ENCODE peak calls at places on chromosomes 4 and X, in eight cellular contexts. G, N, F, A, U, M, L and P are unnamed samples.

GRCh38 chrX:4110964-4111363 is 397.5 kb upstream of the PRKX start:
- DNase-seq in N (no peak), A (no peak), L (no peak), U (no peak), M (no peak), G (no peak), F (no peak), P (no peak)

GRCh38 chr4:155738548-155738947 is 20.3 kb upstream of the GUCY1B1 start:
- DNase-seq in N (no peak), G (peak), F (no peak), M (no peak), A (no peak), U (no peak), L (no peak), P (peak)

GRCh38 chr4:53520114-53520513 is 71.2 kb downstream of the LNX1 start:
- DNase-seq in U (no peak), A (no peak), G (no peak), F (no peak), M (no peak), N (no peak), L (peak), P (no peak)

GRCh38 chr4:82756061-82756460 is 42.5 kb downstream of the SCD5 start:
- DNase-seq in A (no peak), G (no peak), U (no peak), L (no peak), F (no peak), M (no peak), N (no peak), P (no peak)

GRCh38 chr4:1767058-1767769 is 25.9 kb upstream of the FGFR3 start:
- DNase-seq in M (peak), A (no peak), F (no peak), G (peak), U (no peak), L (no peak), N (no peak), P (no peak)

GRCh38 chr4:89539797-89540711 is 232.5 kb upstream of the GPRIN3 start:
- DNase-seq in A (no peak), L (no peak), G (no peak), F (no peak), N (no peak), U (no peak), M (no peak), P (no peak)

GRCh38 chr4:8261851-8262535 is 7.6 kb upstream of the HTRA3 start:
- DNase-seq in F (no peak), M (no peak), N (no peak), G (no peak), L (no peak), A (no peak), U (no peak), P (no peak)

GRCh38 chrX:16603822-16604221 is 46.1 kb upstream of the S100G start:
- DNase-seq in N (no peak), F (no peak), L (no peak), G (no peak), A (no peak), M (no peak), U (no peak), P (no peak)

GRCh38 chr4:127601029-127601428 is 31.7 kb upstream of the INTU start:
- DNase-seq in M (no peak), N (no peak), A (no peak), G (peak), F (no peak), L (no peak), U (peak), P (peak)

GRCh38 chr4:1192091-1192492 is 19.7 kb upstream of the SPON2 start:
- DNase-seq in A (no peak), F (no peak), N (no peak), L (no peak), G (peak), U (no peak), M (peak), P (peak)

GRCh38 chrX:39953027-39953426 is 144.7 kb downstream of the BCOR start:
- DNase-seq in A (no peak), L (no peak), G (no peak), N (no peak), U (peak), F (no peak), M (no peak), P (no peak)

GRCh38 chr4:182478475-182478874 is 235.3 kb downstream of the TENM3 start:
- DNase-seq in A (no peak), U (peak), G (peak), M (peak), N (no peak), F (peak), L (no peak), P (peak)

GRCh38 chr4:7326693-7327340 is 107.9 kb downstream of the PSAPL1 start:
- DNase-seq in F (no peak), M (peak), N (no peak), U (no peak), A (no peak), L (no peak), G (no peak), P (no peak)

GRCh38 chr4:137541181-137541580 is 8.9 kb upstream of the PCDH18 start:
- DNase-seq in F (no peak), G (no peak), L (no peak), M (no peak), A (no peak), U (peak), N (no peak), P (no peak)

GRCh38 chrX:84340981-84341380 is 153.0 kb upstream of the RPS6KA6 start:
- DNase-seq in L (no peak), F (no peak), A (no peak), M (no peak), U (no peak), N (no peak), G (no peak), P (no peak)

GRCh38 chrX:119539872-119540271 is 25.3 kb downstream of the STEEP1 start:
- DNase-seq in A (no peak), N (no peak), L (no peak), F (no peak), M (no peak), U (no peak), G (no peak), P (no peak)

GRCh38 chr4:70676554-70677090 is 10.3 kb upstream of the JCHAIN start:
- DNase-seq in L (no peak), N (no peak), F (no peak), G (no peak), U (no peak), A (no peak), M (no peak), P (no peak)

GRCh38 chr4:5635826-5636196 is 72.5 kb downstream of the EVC2 start:
- DNase-seq in A (no peak), M (no peak), U (no peak), L (no peak), N (no peak), G (peak), F (no peak), P (no peak)

GRCh38 chrX:111645607-111646006 is 35.4 kb upstream of the ALG13 start:
- DNase-seq in A (no peak), L (no peak), U (no peak), N (no peak), F (no peak), G (no peak), M (no peak), P (no peak)

GRCh38 chr4:169040559-169041261 is 30.7 kb upstream of the CBR4 start:
- DNase-seq in A (no peak), U (no peak), M (no peak), L (no peak), G (no peak), F (no peak), N (no peak), P (no peak)

GRCh38 chr4:38154681-38155588 is 194.7 kb downstream of the PTTG2 start:
- DNase-seq in U (no peak), N (peak), M (no peak), F (peak), G (peak), L (no peak), A (no peak), P (peak)

GRCh38 chr4:3254302-3255131 is 5.6 kb downstream of the MSANTD1 start:
- DNase-seq in F (no peak), G (no peak), N (no peak), M (no peak), U (no peak), L (no peak), A (no peak), P (no peak)

GRCh38 chr4:122643257-122643656 is 22.4 kb upstream of the IL21 start:
- DNase-seq in L (no peak), U (no peak), M (no peak), A (no peak), N (no peak), G (no peak), F (no peak), P (no peak)

GRCh38 chr4:146548443-146548842 is 26.7 kb upstream of the SLC10A7 start:
- DNase-seq in F (no peak), M (no peak), L (no peak), A (no peak), U (no peak), G (no peak), N (no peak), P (no peak)

GRCh38 chrX:113929004-113929403 is 654.9 kb upstream of the HTR2C start:
- DNase-seq in N (no peak), M (peak), F (peak), G (no peak), L (peak), U (peak), A (no peak), P (peak)

GRCh38 chrX:53486285-53486684 is 52.1 kb upstream of the HSD17B10 start:
- DNase-seq in F (no peak), U (no peak), G (no peak), L (no peak), M (no peak), A (no peak), N (no peak), P (no peak)